ENCODE peak calls at places on chromosome 4, in six cellular contexts. D is mesendoderm, C is IMR-90, Z is mesenchymal stem cell, B is H9, X is H1. J is an unnamed sample.

GRCh38 chr4:44623687-44624086 is 27.7 kb downstream of the YIPF7 start:
- DNase-seq in D (no peak), B (no peak), X (no peak), C (no peak), Z (no peak), J (no peak)

GRCh38 chr4:164731827-164732474 is 22.0 kb upstream of the SMIM31 start:
- DNase-seq in D (peak; percentile 57), C (peak; percentile 28), X (peak; percentile 82), Z (peak; percentile 36), B (peak; percentile 52), J (peak; percentile 57)

GRCh38 chr4:139453041-139453370 is 915 bp upstream of the RAB33B start:
- DNase-seq in C (no peak), X (no peak), Z (no peak), D (peak; percentile 94), B (no peak), J (no peak)

GRCh38 chr4:159673221-159673620 is 570.3 kb downstream of the RAPGEF2 start:
- DNase-seq in C (no peak), D (no peak), B (no peak), X (no peak), Z (no peak), J (no peak)

GRCh38 chr4:42519803-42520417 is 122.6 kb downstream of the SHISA3 start:
- DNase-seq in Z (peak; percentile 51), X (peak; percentile 65), B (no peak), C (peak; percentile 48), D (peak; percentile 47), J (peak; percentile 51)

GRCh38 chr4:101331017-101331416 is 16.3 kb downstream of the PPP3CA start:
- DNase-seq in X (no peak), B (no peak), Z (no peak), C (no peak), D (no peak), J (no peak)

GRCh38 chr4:184102927-184103326 is 114.7 kb downstream of the ENPP6 start:
- DNase-seq in C (no peak), Z (no peak), D (no peak), B (no peak), X (no peak), J (no peak)

GRCh38 chr4:186144180-186144579 is 39.7 kb downstream of the FAM149A start:
- DNase-seq in X (peak; percentile 59), Z (peak; percentile 54), C (peak; percentile 21), D (peak; percentile 59), B (peak; percentile 46), J (peak; percentile 15)

GRCh38 chr4:99825272-99825671 is 8.6 kb downstream of the DAPP1 start:
- DNase-seq in D (no peak), Z (no peak), X (no peak), B (no peak), C (no peak), J (no peak)

GRCh38 chr4:76854858-76855257 is 43.1 kb downstream of the SOWAHB start:
- DNase-seq in Z (peak; percentile 27), D (no peak), C (no peak), B (no peak), X (no peak), J (no peak)

GRCh38 chr4:159764343-159764952 is 661.6 kb downstream of the RAPGEF2 start:
- DNase-seq in B (no peak), C (no peak), D (peak; percentile 83), Z (peak; percentile 63), X (peak; percentile 48), J (peak; percentile 69)

GRCh38 chr4:3307486-3307885 is 14.7 kb downstream of the RGS12 start:
- DNase-seq in D (no peak), X (no peak), C (no peak), B (no peak), Z (no peak), J (no peak)

GRCh38 chr4:140626982-140627381 is 58.2 kb upstream of the UCP1 start:
- DNase-seq in C (no peak), X (no peak), D (no peak), Z (no peak), B (no peak), J (no peak)

GRCh38 chr4:24971192-24971591 is 58.4 kb upstream of the CCDC149 start:
- DNase-seq in X (no peak), C (no peak), B (no peak), Z (no peak), D (no peak), J (no peak)

GRCh38 chr4:139470997-139471665 is 17.2 kb downstream of the RAB33B start:
- DNase-seq in Z (no peak), C (no peak), B (no peak), X (no peak), D (no peak), J (no peak)

GRCh38 chr4:184439856-184440592 is 34.3 kb downstream of the IRF2 start:
- DNase-seq in C (peak; percentile 90), B (no peak), Z (no peak), X (no peak), D (no peak), J (no peak)

GRCh38 chr4:43089730-43090129 is 197.2 kb downstream of the GRXCR1 start:
- DNase-seq in X (no peak), C (peak; percentile 28), B (no peak), D (no peak), Z (no peak), J (no peak)

GRCh38 chr4:107391630-107392028 is 328.4 kb downstream of the PAPSS1 start:
- DNase-seq in X (no peak), B (no peak), Z (no peak), C (no peak), D (no peak), J (no peak)

GRCh38 chr4:74671074-74671698 is 123.1 kb downstream of the BTC start:
- DNase-seq in D (peak; percentile 70), Z (peak; percentile 74), C (peak; percentile 64), B (peak; percentile 61), X (peak; percentile 64), J (peak; percentile 45)

GRCh38 chr4:176539785-176540175 is 220.0 kb downstream of the SPCS3 start:
- DNase-seq in B (no peak), D (no peak), X (no peak), Z (peak; percentile 62), C (peak; percentile 34), J (no peak)

GRCh38 chr4:48244665-48245064 is 25.0 kb downstream of the TEC start:
- DNase-seq in Z (no peak), X (no peak), B (no peak), C (no peak), D (no peak), J (no peak)

GRCh38 chr4:76148142-76148849 is at the start of gene NUP54:
- DNase-seq in C (peak; percentile 95), X (peak; percentile 99), Z (peak; percentile 95), B (peak; percentile 96), D (peak; percentile 98), J (peak; percentile 92)

GRCh38 chr4:141807073-141807472 is 170.7 kb downstream of the IL15 start:
- DNase-seq in D (no peak), X (no peak), C (peak; percentile 68), Z (peak; percentile 18), B (no peak), J (no peak)

GRCh38 chr4:185895351-185895750 is 83.4 kb upstream of the SORBS2 start:
- DNase-seq in D (no peak), B (no peak), X (no peak), C (no peak), Z (no peak), J (no peak)

GRCh38 chr4:121126449-121127006 is 37.6 kb downstream of the TNIP3 start:
- DNase-seq in X (no peak), B (no peak), D (no peak), Z (no peak), C (no peak), J (no peak)

GRCh38 chr4:112236040-112236439 is 4.5 kb downstream of the AP1AR start:
- DNase-seq in C (no peak), B (no peak), X (no peak), D (no peak), Z (no peak), J (no peak)

GRCh38 chr4:112230879-112231778 is 458 bp upstream of the AP1AR start:
- DNase-seq in Z (peak; percentile 98), B (peak; percentile 97), C (peak; percentile 94), D (peak; percentile 98), X (peak; percentile 97), J (peak; percentile 96)

GRCh38 chr4:112234952-112235609 is 3.5 kb downstream of the AP1AR start:
- DNase-seq in B (peak; percentile 42), C (peak; percentile 94), X (no peak), Z (peak; percentile 87), D (peak; percentile 80), J (peak; percentile 43)

GRCh38 chr4:112231779-112232713 is at the start of gene AP1AR:
- DNase-seq in Z (peak; percentile 91), X (peak; percentile 93), D (peak; percentile 93), B (peak; percentile 89), C (peak; percentile 64), J (peak; percentile 84)
- H3K18ac ChIP-seq in Z (peak within 1 kb of the TSS; percentile 98), X (peak within 1 kb of the TSS; percentile 95), D (peak within 1 kb of the TSS; percentile 69), B (peak within 1 kb of the TSS; percentile 99), C (peak within 1 kb of the TSS; percentile 82), J (peak within 1 kb of the TSS; percentile 100)

DNA sequence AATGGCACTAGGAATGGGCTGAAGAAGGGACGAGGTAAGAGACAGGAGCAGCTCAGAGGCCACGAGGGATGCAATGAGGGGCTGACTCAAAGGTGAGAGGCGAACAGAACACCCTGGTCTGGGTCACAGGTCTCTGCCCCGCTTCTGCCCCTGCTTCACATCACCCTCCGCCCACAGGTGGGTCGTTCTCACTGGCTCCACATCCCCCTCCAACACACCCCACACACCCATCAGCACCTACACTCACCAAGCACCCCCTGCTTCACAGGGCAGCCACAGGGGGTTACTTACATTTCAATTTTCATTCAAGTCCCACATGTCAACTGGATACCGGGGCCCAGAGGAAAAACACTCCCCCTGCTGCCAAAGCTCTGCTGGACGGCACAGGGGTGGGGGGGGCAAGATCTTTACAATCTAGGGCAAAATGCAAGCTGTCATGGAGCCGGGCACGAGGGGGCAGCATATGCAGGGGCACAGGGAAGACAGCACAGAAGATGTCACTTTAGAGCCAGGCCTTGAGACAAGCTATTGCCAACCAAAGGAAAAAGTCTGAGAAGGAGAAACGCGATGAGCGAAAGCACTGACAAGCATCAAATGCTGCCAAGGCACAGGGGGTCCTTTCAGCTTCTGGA is 94.1 kb downstream of the AFAP1 start:
- DNase-seq in D (peak; percentile 52), C (no peak), Z (no peak), X (peak; percentile 62), B (no peak), J (no peak)
- H3K18ac ChIP-seq in D (no peak overlapping the region), C (peak overlapping the region; percentile 97), Z (peak overlapping the region; percentile 79), X (peak overlapping the region; percentile 6), B (no peak overlapping the region), J (peak overlapping the region; percentile 22)

GRCh38 chr4:64326507-64326906 is 82.7 kb downstream of the TECRL start:
- DNase-seq in D (no peak), C (no peak), X (no peak), B (no peak), Z (no peak), J (no peak)
- H3K18ac ChIP-seq in D (no peak overlapping the region), C (no peak overlapping the region), X (no peak overlapping the region), B (no peak overlapping the region), Z (no peak overlapping the region), J (no peak overlapping the region)

GRCh38 chr4:88320174-88320779 is 35.9 kb upstream of the PPM1K start:
- DNase-seq in D (peak; percentile 25), Z (no peak), C (no peak), B (no peak), X (no peak), J (no peak)
- H3K18ac ChIP-seq in D (peak overlapping the region; percentile 91), Z (no peak overlapping the region), C (no peak overlapping the region), B (peak overlapping the region; percentile 46), X (no peak overlapping the region), J (no peak overlapping the region)

GRCh38 chr4:147381749-147382148 is 99.1 kb upstream of the EDNRA start:
- DNase-seq in Z (no peak), B (peak; percentile 34), X (no peak), C (no peak), D (peak; percentile 11), J (no peak)
- H3K18ac ChIP-seq in Z (no peak overlapping the region), B (no peak overlapping the region), X (no peak overlapping the region), C (no peak overlapping the region), D (no peak overlapping the region), J (no peak overlapping the region)